ENCODE peak calls at places on chromosomes 2 and 18, in seven cellular contexts. E is endodermal cell; B is stimulated activated CD4-positive, alpha-beta T cell treated with anti-CD3 and anti-CD28 coated beads, Interleukin-1b, Interleukin-23, amount 100 ng/mL, for 1 hour; T is dorsolateral prefrontal cortex; Z is endothelial cell; N is posterior vena cava; H is NCI-H510A. X is an unnamed sample.

GRCh38 chr2:11613297-11613696 is 56.7 kb downstream of the NTSR2 start:
- DNase-seq in E (no peak), B (no peak), T (peak), Z (no peak), N (no peak), H (no peak), X (no peak)

GRCh38 chr18:3218817-3219216 is 951 bp downstream of the MYOM1 start:
- DNase-seq in E (no peak), B (no peak), T (no peak), Z (no peak), N (no peak), H (no peak), X (no peak)

GRCh38 chr2:86213699-86214502 is 14.6 kb downstream of the MRPL35 start:
- DNase-seq in E (no peak), B (no peak), T (no peak), Z (no peak), N (no peak), H (no peak), X (no peak)

GRCh38 chr2:126761981-126762878 is 106.3 kb downstream of the GYPC start:
- DNase-seq in E (peak), B (no peak), T (no peak), Z (no peak), N (no peak), H (no peak), X (no peak)

GRCh38 chr18:63994783-63995399 is 25.0 kb downstream of the SERPINB8 start:
- DNase-seq in E (peak), B (no peak), T (no peak), Z (peak), N (peak), H (no peak), X (peak)

GRCh38 chr18:64202836-64203235 is 53.9 kb upstream of the LINC00305 start:
- DNase-seq in E (no peak), B (no peak), T (no peak), Z (no peak), N (no peak), H (no peak), X (no peak)

GRCh38 chr2:198615972-198616371 is 811.6 kb downstream of the PLCL1 start:
- DNase-seq in E (no peak), B (no peak), T (no peak), Z (no peak), N (no peak), H (no peak), X (no peak)

GRCh38 chr2:8144785-8145184 is 537.1 kb upstream of the ID2 start:
- DNase-seq in E (no peak), B (no peak), T (no peak), Z (no peak), N (no peak), H (no peak), X (no peak)

GRCh38 chr18:3269241-3269640 is 7.3 kb downstream of the MYL12B start:
- DNase-seq in E (no peak), B (no peak), T (no peak), Z (no peak), N (no peak), H (no peak), X (no peak)

GRCh38 chr2:234075521-234075915 is 25.0 kb downstream of the SPP2 start:
- DNase-seq in E (no peak), B (no peak), T (no peak), Z (no peak), N (no peak), H (no peak), X (no peak)

X was measured in frontal cortex.